ENCODE peak calls at places on chromosomes 11 and 22, in eight cellular contexts. One of them, this sample, is unnamed.
A peak's percentile ranks its signal among the peaks of the same experiment; 100 is the strongest.

GRCh38 chr11:125933030-125933813 is 12.6 kb upstream of the VSIG10L2 start:
- DNase-seq in brain pericyte: no peak
- DNase-seq in effector CD4-positive, alpha-beta T cell: no peak
- DNase-seq in anterior cingulate cortex: no peak
- DNase-seq in skeletal muscle cell: no peak
- DNase-seq in astrocyte of the spinal cord: no peak
- DNase-seq in NCI-H446 treated with DMSO at 0.1 percent for 48 hours: no peak
- DNase-seq in D341Med: no peak
- DNase-seq in this sample: peak; percentile 37

GRCh38 chr11:1757861-1758610 is 5.7 kb downstream of the CTSD start:
- DNase-seq in brain pericyte: no peak
- DNase-seq in effector CD4-positive, alpha-beta T cell: no peak
- DNase-seq in NCI-H446 treated with DMSO at 0.1 percent for 48 hours: no peak
- DNase-seq in D341Med: no peak
- DNase-seq in astrocyte of the spinal cord: no peak
- DNase-seq in skeletal muscle cell: no peak
- DNase-seq in anterior cingulate cortex: peak; percentile 46
- DNase-seq in this sample: peak; percentile 63

GRCh38 chr11:1959786-1960185 is 12.7 kb downstream of the MRPL23 start:
- DNase-seq in effector CD4-positive, alpha-beta T cell: no peak
- DNase-seq in D341Med: no peak
- DNase-seq in anterior cingulate cortex: no peak
- DNase-seq in NCI-H446 treated with DMSO at 0.1 percent for 48 hours: no peak
- DNase-seq in astrocyte of the spinal cord: no peak
- DNase-seq in skeletal muscle cell: no peak
- DNase-seq in brain pericyte: no peak
- DNase-seq in this sample: no peak

GRCh38 chr11:117299351-117300300 is 8.5 kb downstream of the BACE1-AS start:
- DNase-seq in effector CD4-positive, alpha-beta T cell: no peak
- DNase-seq in skeletal muscle cell: no peak
- DNase-seq in D341Med: no peak
- DNase-seq in astrocyte of the spinal cord: no peak
- DNase-seq in NCI-H446 treated with DMSO at 0.1 percent for 48 hours: no peak
- DNase-seq in anterior cingulate cortex: no peak
- DNase-seq in brain pericyte: no peak
- DNase-seq in this sample: no peak

GRCh38 chr22:28034760-28035401 is 115.8 kb upstream of the PITPNB start:
- DNase-seq in brain pericyte: no peak
- DNase-seq in NCI-H446 treated with DMSO at 0.1 percent for 48 hours: peak; percentile 99
- DNase-seq in D341Med: peak; percentile 87
- DNase-seq in anterior cingulate cortex: peak; percentile 40
- DNase-seq in skeletal muscle cell: peak; percentile 58
- DNase-seq in astrocyte of the spinal cord: peak; percentile 54
- DNase-seq in effector CD4-positive, alpha-beta T cell: no peak
- DNase-seq in this sample: no peak

GRCh38 chr11:77082838-77083552 is 16.2 kb downstream of the CAPN5 start:
- DNase-seq in skeletal muscle cell: no peak
- DNase-seq in effector CD4-positive, alpha-beta T cell: peak; percentile 19
- DNase-seq in NCI-H446 treated with DMSO at 0.1 percent for 48 hours: no peak
- DNase-seq in D341Med: no peak
- DNase-seq in astrocyte of the spinal cord: no peak
- DNase-seq in brain pericyte: no peak
- DNase-seq in anterior cingulate cortex: no peak
- DNase-seq in this sample: peak; percentile 49

GRCh38 chr11:20031155-20032001 is 128.9 kb downstream of the DBX1 start:
- DNase-seq in astrocyte of the spinal cord: peak; percentile 95
- DNase-seq in skeletal muscle cell: peak; percentile 81
- DNase-seq in NCI-H446 treated with DMSO at 0.1 percent for 48 hours: peak; percentile 19
- DNase-seq in D341Med: no peak
- DNase-seq in anterior cingulate cortex: no peak
- DNase-seq in brain pericyte: peak; percentile 53
- DNase-seq in effector CD4-positive, alpha-beta T cell: no peak
- DNase-seq in this sample: no peak

GRCh38 chr11:76236092-76237026 is 30.1 kb upstream of the WNT11 start:
- DNase-seq in skeletal muscle cell: no peak
- DNase-seq in NCI-H446 treated with DMSO at 0.1 percent for 48 hours: peak; percentile 58
- DNase-seq in brain pericyte: peak; percentile 30
- DNase-seq in effector CD4-positive, alpha-beta T cell: peak; percentile 13
- DNase-seq in astrocyte of the spinal cord: no peak
- DNase-seq in anterior cingulate cortex: peak; percentile 63
- DNase-seq in D341Med: peak; percentile 83
- DNase-seq in this sample: peak; percentile 63

GRCh38 chr22:25016311-25016710 is 63.8 kb downstream of the KIAA1671 start:
- DNase-seq in anterior cingulate cortex: no peak
- DNase-seq in astrocyte of the spinal cord: no peak
- DNase-seq in brain pericyte: no peak
- DNase-seq in D341Med: no peak
- DNase-seq in effector CD4-positive, alpha-beta T cell: no peak
- DNase-seq in NCI-H446 treated with DMSO at 0.1 percent for 48 hours: no peak
- DNase-seq in skeletal muscle cell: no peak
- DNase-seq in this sample: no peak

GRCh38 chr11:114265084-114265878 is 30.9 kb upstream of the NNMT start:
- DNase-seq in skeletal muscle cell: no peak
- DNase-seq in astrocyte of the spinal cord: no peak
- DNase-seq in effector CD4-positive, alpha-beta T cell: no peak
- DNase-seq in brain pericyte: no peak
- DNase-seq in NCI-H446 treated with DMSO at 0.1 percent for 48 hours: no peak
- DNase-seq in anterior cingulate cortex: no peak
- DNase-seq in D341Med: no peak
- DNase-seq in this sample: no peak

GRCh38 chr22:24230911-24231656 is 13.8 kb downstream of the GGT5 start:
- DNase-seq in D341Med: peak; percentile 77
- DNase-seq in anterior cingulate cortex: no peak
- DNase-seq in NCI-H446 treated with DMSO at 0.1 percent for 48 hours: no peak
- DNase-seq in brain pericyte: no peak
- DNase-seq in astrocyte of the spinal cord: no peak
- DNase-seq in effector CD4-positive, alpha-beta T cell: peak; percentile 49
- DNase-seq in skeletal muscle cell: no peak
- DNase-seq in this sample: peak; percentile 68

GRCh38 chr11:83819936-83820549 is 533.9 kb upstream of the CCDC90B start:
- DNase-seq in anterior cingulate cortex: no peak
- DNase-seq in brain pericyte: no peak
- DNase-seq in astrocyte of the spinal cord: peak; percentile 70
- DNase-seq in effector CD4-positive, alpha-beta T cell: no peak
- DNase-seq in skeletal muscle cell: no peak
- DNase-seq in D341Med: peak; percentile 37
- DNase-seq in NCI-H446 treated with DMSO at 0.1 percent for 48 hours: peak; percentile 48
- DNase-seq in this sample: no peak

GRCh38 chr22:47422736-47423135 is 660.3 kb downstream of the TBC1D22A start:
- DNase-seq in anterior cingulate cortex: no peak
- DNase-seq in NCI-H446 treated with DMSO at 0.1 percent for 48 hours: no peak
- DNase-seq in D341Med: no peak
- DNase-seq in skeletal muscle cell: no peak
- DNase-seq in astrocyte of the spinal cord: no peak
- DNase-seq in brain pericyte: no peak
- DNase-seq in effector CD4-positive, alpha-beta T cell: no peak
- DNase-seq in this sample: no peak

GRCh38 chr11:65545853-65546216 is 12.3 kb downstream of the LTBP3 start:
- DNase-seq in effector CD4-positive, alpha-beta T cell: peak; percentile 5
- DNase-seq in brain pericyte: no peak
- DNase-seq in anterior cingulate cortex: no peak
- DNase-seq in D341Med: no peak
- DNase-seq in NCI-H446 treated with DMSO at 0.1 percent for 48 hours: no peak
- DNase-seq in skeletal muscle cell: no peak
- DNase-seq in astrocyte of the spinal cord: no peak
- DNase-seq in this sample: no peak

GRCh38 chr11:34337016-34337415 is 20.8 kb downstream of the ABTB2 start:
- DNase-seq in anterior cingulate cortex: no peak
- DNase-seq in astrocyte of the spinal cord: no peak
- DNase-seq in D341Med: no peak
- DNase-seq in effector CD4-positive, alpha-beta T cell: no peak
- DNase-seq in NCI-H446 treated with DMSO at 0.1 percent for 48 hours: no peak
- DNase-seq in skeletal muscle cell: no peak
- DNase-seq in brain pericyte: no peak
- DNase-seq in this sample: no peak

GRCh38 chr11:129918361-129918760 is 23.0 kb upstream of the NFRKB start:
- DNase-seq in NCI-H446 treated with DMSO at 0.1 percent for 48 hours: no peak
- DNase-seq in effector CD4-positive, alpha-beta T cell: no peak
- DNase-seq in skeletal muscle cell: no peak
- DNase-seq in brain pericyte: no peak
- DNase-seq in D341Med: no peak
- DNase-seq in anterior cingulate cortex: no peak
- DNase-seq in astrocyte of the spinal cord: no peak
- DNase-seq in this sample: no peak

GRCh38 chr11:84465040-84465439 is 1162.1 kb downstream of the DLG2 start:
- DNase-seq in effector CD4-positive, alpha-beta T cell: no peak
- DNase-seq in brain pericyte: peak; percentile 4
- DNase-seq in NCI-H446 treated with DMSO at 0.1 percent for 48 hours: peak; percentile 98
- DNase-seq in astrocyte of the spinal cord: peak; percentile 38
- DNase-seq in anterior cingulate cortex: peak; percentile 3
- DNase-seq in skeletal muscle cell: peak; percentile 62
- DNase-seq in D341Med: peak; percentile 42
- DNase-seq in this sample: no peak

GRCh38 chr11:86211619-86212018 is 32.9 kb upstream of the EED start:
- DNase-seq in D341Med: no peak
- DNase-seq in astrocyte of the spinal cord: no peak
- DNase-seq in effector CD4-positive, alpha-beta T cell: no peak
- DNase-seq in anterior cingulate cortex: no peak
- DNase-seq in brain pericyte: no peak
- DNase-seq in skeletal muscle cell: no peak
- DNase-seq in NCI-H446 treated with DMSO at 0.1 percent for 48 hours: no peak
- DNase-seq in this sample: peak; percentile 13

GRCh38 chr11:26193714-26194373 is 138.1 kb upstream of the ANO3 start:
- DNase-seq in effector CD4-positive, alpha-beta T cell: no peak
- DNase-seq in astrocyte of the spinal cord: no peak
- DNase-seq in anterior cingulate cortex: no peak
- DNase-seq in NCI-H446 treated with DMSO at 0.1 percent for 48 hours: no peak
- DNase-seq in skeletal muscle cell: no peak
- DNase-seq in brain pericyte: no peak
- DNase-seq in D341Med: no peak
- DNase-seq in this sample: no peak

GRCh38 chr11:14075118-14075601 is 112.6 kb downstream of the SPON1 start:
- DNase-seq in NCI-H446 treated with DMSO at 0.1 percent for 48 hours: no peak
- DNase-seq in D341Med: peak; percentile 48
- DNase-seq in effector CD4-positive, alpha-beta T cell: peak; percentile 38
- DNase-seq in anterior cingulate cortex: no peak
- DNase-seq in brain pericyte: no peak
- DNase-seq in astrocyte of the spinal cord: peak; percentile 35
- DNase-seq in skeletal muscle cell: no peak
- DNase-seq in this sample: peak; percentile 82

GRCh38 chr11:125062931-125063428 is at the start of gene SLC37A2:
- DNase-seq in effector CD4-positive, alpha-beta T cell: no peak
- DNase-seq in brain pericyte: no peak
- DNase-seq in NCI-H446 treated with DMSO at 0.1 percent for 48 hours: no peak
- DNase-seq in astrocyte of the spinal cord: peak; percentile 56
- DNase-seq in D341Med: peak; percentile 71
- DNase-seq in skeletal muscle cell: no peak
- DNase-seq in anterior cingulate cortex: peak; percentile 68
- DNase-seq in this sample: peak; percentile 60

GRCh38 chr11:123122341-123122740 is 60.4 kb upstream of the HSPA8 start:
- DNase-seq in effector CD4-positive, alpha-beta T cell: no peak
- DNase-seq in anterior cingulate cortex: no peak
- DNase-seq in skeletal muscle cell: peak; percentile 85
- DNase-seq in brain pericyte: no peak
- DNase-seq in NCI-H446 treated with DMSO at 0.1 percent for 48 hours: no peak
- DNase-seq in D341Med: no peak
- DNase-seq in astrocyte of the spinal cord: peak; percentile 46
- DNase-seq in this sample: no peak

GRCh38 chr22:46007003-46007847 is 30.3 kb upstream of the WNT7B start:
- DNase-seq in astrocyte of the spinal cord: peak; percentile 72
- DNase-seq in D341Med: no peak
- DNase-seq in skeletal muscle cell: peak; percentile 65
- DNase-seq in effector CD4-positive, alpha-beta T cell: no peak
- DNase-seq in brain pericyte: no peak
- DNase-seq in anterior cingulate cortex: no peak
- DNase-seq in NCI-H446 treated with DMSO at 0.1 percent for 48 hours: no peak
- DNase-seq in this sample: peak; percentile 22

GRCh38 chr22:46012182-46012880 is 35.4 kb upstream of the WNT7B start:
- DNase-seq in brain pericyte: no peak
- DNase-seq in anterior cingulate cortex: no peak
- DNase-seq in effector CD4-positive, alpha-beta T cell: no peak
- DNase-seq in astrocyte of the spinal cord: no peak
- DNase-seq in skeletal muscle cell: no peak
- DNase-seq in D341Med: no peak
- DNase-seq in NCI-H446 treated with DMSO at 0.1 percent for 48 hours: no peak
- DNase-seq in this sample: no peak

GRCh38 chr11:107439586-107440201 is 17.9 kb downstream of the CWF19L2 start:
- DNase-seq in skeletal muscle cell: no peak
- DNase-seq in brain pericyte: no peak
- DNase-seq in effector CD4-positive, alpha-beta T cell: no peak
- DNase-seq in anterior cingulate cortex: no peak
- DNase-seq in NCI-H446 treated with DMSO at 0.1 percent for 48 hours: no peak
- DNase-seq in D341Med: no peak
- DNase-seq in astrocyte of the spinal cord: no peak
- DNase-seq in this sample: no peak

GRCh38 chr11:64804346-64805210 is 1.6 kb upstream of the MAP4K2 start:
- DNase-seq in effector CD4-positive, alpha-beta T cell: no peak
- DNase-seq in astrocyte of the spinal cord: no peak
- DNase-seq in NCI-H446 treated with DMSO at 0.1 percent for 48 hours: no peak
- DNase-seq in skeletal muscle cell: no peak
- DNase-seq in brain pericyte: no peak
- DNase-seq in D341Med: no peak
- DNase-seq in anterior cingulate cortex: no peak
- DNase-seq in this sample: no peak

GRCh38 chr11:93737904-93738612 is 3.2 kb downstream of the TAF1D start:
- DNase-seq in D341Med: no peak
- DNase-seq in effector CD4-positive, alpha-beta T cell: no peak
- DNase-seq in NCI-H446 treated with DMSO at 0.1 percent for 48 hours: no peak
- DNase-seq in astrocyte of the spinal cord: peak; percentile 19
- DNase-seq in skeletal muscle cell: no peak
- DNase-seq in anterior cingulate cortex: no peak
- DNase-seq in brain pericyte: no peak
- DNase-seq in this sample: no peak

This sample was measured in activated T-cell treated with anti-CD3 and anti-CD28 coated beads, Interleukin-2, amount 50 U/mL, for 72 hours.